ENCODE peak calls at places on chromosomes 13 and 19, in five cellular contexts. O is T-cell; C is activated CD8-positive, alpha-beta memory T cell treated with anti-CD3 and anti-CD28 coated beads for 48 hours; B is RCC 7860; U is CD4-positive, CD25-positive, alpha-beta regulatory T cell. V is an unnamed sample.

GRCh38 chr13:113915012-113915763 is 51.3 kb upstream of the GAS6 start:
- DNase-seq in O (no peak), C (no peak), B (no peak), U (no peak), V (no peak)

GRCh38 chr13:75798353-75799245 is 162.5 kb downstream of the LMO7 start:
- DNase-seq in O (no peak), C (no peak), B (peak), U (peak), V (peak)

GRCh38 chr13:25210842-25211241 is 38.8 kb upstream of the AMER2 start:
- DNase-seq in O (no peak), C (no peak), B (no peak), U (no peak), V (no peak)

GRCh38 chr13:78060966-78061365 is 142.3 kb upstream of the EDNRB start:
- DNase-seq in O (no peak), C (no peak), B (no peak), U (no peak), V (no peak)

GRCh38 chr13:28327761-28328607 is 166.9 kb downstream of the FLT1 start:
- DNase-seq in O (no peak), C (no peak), B (no peak), U (no peak), V (no peak)

GRCh38 chr13:45921337-45921736 is 69.8 kb upstream of the SIAH3 start:
- DNase-seq in O (no peak), C (no peak), B (no peak), U (no peak), V (no peak)

GRCh38 chr13:106096661-106097092 is 438.8 kb downstream of the EFNB2 start:
- DNase-seq in O (no peak), C (no peak), B (peak), U (no peak), V (no peak)

GRCh38 chr13:46165485-46166220 is 16.3 kb downstream of the LCP1 start:
- DNase-seq in O (no peak), C (no peak), B (peak), U (no peak), V (no peak)

GRCh38 chr19:6210721-6211600 is 68.8 kb downstream of the MLLT1 start:
- DNase-seq in O (no peak), C (no peak), B (no peak), U (no peak), V (no peak)

GRCh38 chr13:32779119-32779518 is 192.9 kb downstream of the PDS5B start:
- DNase-seq in O (no peak), C (no peak), B (no peak), U (no peak), V (no peak)

GRCh38 chr13:30752201-30752797 is 17.0 kb downstream of the ALOX5AP start:
- DNase-seq in O (no peak), C (no peak), B (no peak), U (no peak), V (no peak)

GRCh38 chr13:46771693-46772092 is 25.3 kb downstream of the ESD start:
- DNase-seq in O (no peak), C (no peak), B (no peak), U (no peak), V (no peak)

GRCh38 chr13:83286737-83287136 is 595.5 kb downstream of the SLITRK1 start:
- DNase-seq in O (no peak), C (no peak), B (no peak), U (no peak), V (peak)

GRCh38 chr13:107361666-107362065 is 793.7 kb upstream of the ARGLU1 start:
- DNase-seq in O (no peak), C (no peak), B (no peak), U (no peak), V (peak)

GRCh38 chr19:32682317-32682716 is 6.7 kb downstream of the RGS9BP start:
- DNase-seq in O (no peak), C (no peak), B (no peak), U (no peak), V (no peak)

GRCh38 chr19:7734220-7735203 is 2.6 kb upstream of the CLEC4G start:
- DNase-seq in O (no peak), C (no peak), B (no peak), U (no peak), V (peak)

GRCh38 chr19:7851623-7852500 is 21.8 kb downstream of the EVI5L start:
- DNase-seq in O (no peak), C (no peak), B (no peak), U (no peak), V (no peak)

GRCh38 chr13:110055089-110055488 is 251.9 kb downstream of the COL4A1 start:
- DNase-seq in O (no peak), C (no peak), B (peak), U (no peak), V (no peak)

GRCh38 chr13:43368003-43368402 is 344.6 kb downstream of the DNAJC15 start:
- DNase-seq in O (no peak), C (no peak), B (no peak), U (peak), V (peak)

GRCh38 chr19:2578391-2578826 is 102.5 kb downstream of the GADD45B start:
- DNase-seq in O (no peak), C (no peak), B (peak), U (no peak), V (peak)

GRCh38 chr19:1847684-1848398 is 442 bp downstream of the REXO1 start:
- DNase-seq in O (no peak), C (no peak), B (peak), U (peak), V (peak)

GRCh38 chr13:83796364-83796763 is 85.9 kb downstream of the SLITRK1 start:
- DNase-seq in O (no peak), C (no peak), B (no peak), U (no peak), V (no peak)

GRCh38 chr19:21680026-21680425 is 87.4 kb downstream of the ZNF100 start:
- DNase-seq in O (no peak), C (no peak), B (no peak), U (no peak), V (no peak)

GRCh38 chr13:62512194-62513141 is 1096.8 kb upstream of the PCDH20 start:
- DNase-seq in O (no peak), C (no peak), B (peak), U (peak), V (peak)

GRCh38 chr13:99312493-99312883 is 5.3 kb upstream of the GPR183 start:
- DNase-seq in O (no peak), C (no peak), B (peak), U (no peak), V (peak)

GRCh38 chr13:22893149-22893548 is 287.6 kb upstream of the SGCG start:
- DNase-seq in O (no peak), C (no peak), B (no peak), U (no peak), V (no peak)

GRCh38 chr13:53250272-53250875 is 221.8 kb downstream of the OLFM4 start:
- DNase-seq in O (no peak), C (no peak), B (peak), U (peak), V (peak)

GRCh38 chr19:7788178-7788932 is 25.3 kb downstream of the CLEC4M start:
- DNase-seq in O (no peak), C (no peak), B (no peak), U (no peak), V (no peak)

GRCh38 chr13:114124921-114125320 is 7.5 kb downstream of the RASA3 start:
- DNase-seq in O (peak), C (peak), B (peak), U (peak), V (peak)

V was measured in fibroblast of pulmonary artery.